ENCODE peak calls at places on chromosomes 13 and 19, in five cellular contexts. One of them, this sample, is unnamed.

GRCh38 chr13:55410398-55411330 is 1730.1 kb upstream of the PRR20A start:
- DNase-seq in CD4-positive, alpha-beta memory T cell: peak
- DNase-seq in fibroblast of the aortic adventitia: no peak
- DNase-seq in cerebellar cortex: no peak
- DNase-seq in GM04504: no peak
- DNase-seq in this sample: no peak

GRCh38 chr13:90015565-90016507 is 1331.7 kb upstream of the MIR17HG start:
- DNase-seq in CD4-positive, alpha-beta memory T cell: no peak
- DNase-seq in fibroblast of the aortic adventitia: no peak
- DNase-seq in cerebellar cortex: no peak
- DNase-seq in GM04504: no peak
- DNase-seq in this sample: no peak

GRCh38 chr19:16386619-16387240 is 62.1 kb downstream of the KLF2 start:
- DNase-seq in CD4-positive, alpha-beta memory T cell: peak
- DNase-seq in fibroblast of the aortic adventitia: peak
- DNase-seq in cerebellar cortex: peak
- DNase-seq in GM04504: no peak
- DNase-seq in this sample: peak

GRCh38 chr13:28474491-28475134 is 20.3 kb downstream of the FLT1 start:
- DNase-seq in CD4-positive, alpha-beta memory T cell: no peak
- DNase-seq in fibroblast of the aortic adventitia: peak
- DNase-seq in cerebellar cortex: no peak
- DNase-seq in GM04504: no peak
- DNase-seq in this sample: no peak

GRCh38 chr19:3248728-3249315 is 24.4 kb downstream of the CELF5 start:
- DNase-seq in CD4-positive, alpha-beta memory T cell: no peak
- DNase-seq in fibroblast of the aortic adventitia: no peak
- DNase-seq in cerebellar cortex: no peak
- DNase-seq in GM04504: no peak
- DNase-seq in this sample: no peak

GRCh38 chr13:73451120-73452029 is 392.6 kb downstream of the KLF5 start:
- DNase-seq in CD4-positive, alpha-beta memory T cell: no peak
- DNase-seq in fibroblast of the aortic adventitia: no peak
- DNase-seq in cerebellar cortex: no peak
- DNase-seq in GM04504: no peak
- DNase-seq in this sample: no peak

GRCh38 chr19:39126593-39127187 is 1.1 kb downstream of the PAK4 start:
- DNase-seq in CD4-positive, alpha-beta memory T cell: no peak
- DNase-seq in fibroblast of the aortic adventitia: peak
- DNase-seq in cerebellar cortex: no peak
- DNase-seq in GM04504: no peak
- DNase-seq in this sample: no peak

GRCh38 chr13:29676535-29676934 is 81.0 kb upstream of the SLC7A1 start:
- DNase-seq in CD4-positive, alpha-beta memory T cell: no peak
- DNase-seq in fibroblast of the aortic adventitia: peak
- DNase-seq in cerebellar cortex: no peak
- DNase-seq in GM04504: peak
- DNase-seq in this sample: no peak

GRCh38 chr13:21203132-21203531 is 26.7 kb downstream of the MRPL57 start:
- DNase-seq in CD4-positive, alpha-beta memory T cell: no peak
- DNase-seq in fibroblast of the aortic adventitia: no peak
- DNase-seq in cerebellar cortex: no peak
- DNase-seq in GM04504: no peak
- DNase-seq in this sample: no peak

GRCh38 chr19:43574424-43575155 is 737 bp downstream of the XRCC1 start:
- DNase-seq in CD4-positive, alpha-beta memory T cell: no peak
- DNase-seq in fibroblast of the aortic adventitia: no peak
- DNase-seq in cerebellar cortex: no peak
- DNase-seq in GM04504: no peak
- DNase-seq in this sample: no peak

GRCh38 chr13:108850706-108851105 is 221.3 kb downstream of the MYO16 start:
- DNase-seq in CD4-positive, alpha-beta memory T cell: no peak
- DNase-seq in fibroblast of the aortic adventitia: no peak
- DNase-seq in cerebellar cortex: no peak
- DNase-seq in GM04504: no peak
- DNase-seq in this sample: no peak

GRCh38 chr13:90835826-90836225 is 511.7 kb upstream of the MIR17HG start:
- DNase-seq in CD4-positive, alpha-beta memory T cell: no peak
- DNase-seq in fibroblast of the aortic adventitia: no peak
- DNase-seq in cerebellar cortex: no peak
- DNase-seq in GM04504: no peak
- DNase-seq in this sample: no peak

GRCh38 chr19:14575428-14575980 is 3.6 kb upstream of the NDUFB7 start:
- DNase-seq in CD4-positive, alpha-beta memory T cell: no peak
- DNase-seq in fibroblast of the aortic adventitia: no peak
- DNase-seq in cerebellar cortex: no peak
- DNase-seq in GM04504: no peak
- DNase-seq in this sample: no peak

GRCh38 chr13:99151516-99151915 is 49.1 kb upstream of the UBAC2 start:
- DNase-seq in CD4-positive, alpha-beta memory T cell: no peak
- DNase-seq in fibroblast of the aortic adventitia: peak
- DNase-seq in cerebellar cortex: no peak
- DNase-seq in GM04504: peak
- DNase-seq in this sample: no peak

GRCh38 chr13:98510156-98510509 is 66.8 kb downstream of the STK24 start:
- DNase-seq in CD4-positive, alpha-beta memory T cell: no peak
- DNase-seq in fibroblast of the aortic adventitia: no peak
- DNase-seq in cerebellar cortex: no peak
- DNase-seq in GM04504: no peak
- DNase-seq in this sample: no peak

GRCh38 chr13:43663474-43664090 is 123.2 kb downstream of the ENOX1 start:
- DNase-seq in CD4-positive, alpha-beta memory T cell: no peak
- DNase-seq in fibroblast of the aortic adventitia: peak
- DNase-seq in cerebellar cortex: no peak
- DNase-seq in GM04504: peak
- DNase-seq in this sample: no peak

GRCh38 chr19:5060591-5061339 is 91.9 kb downstream of the KDM4B start:
- DNase-seq in CD4-positive, alpha-beta memory T cell: no peak
- DNase-seq in fibroblast of the aortic adventitia: no peak
- DNase-seq in cerebellar cortex: peak
- DNase-seq in GM04504: no peak
- DNase-seq in this sample: no peak

GRCh38 chr19:48364564-48365363 is 597 bp downstream of the SYNGR4 start:
- DNase-seq in CD4-positive, alpha-beta memory T cell: no peak
- DNase-seq in fibroblast of the aortic adventitia: no peak
- DNase-seq in cerebellar cortex: no peak
- DNase-seq in GM04504: no peak
- DNase-seq in this sample: no peak

GRCh38 chr19:611506-611869 is 21.8 kb downstream of the HCN2 start:
- DNase-seq in CD4-positive, alpha-beta memory T cell: peak
- DNase-seq in fibroblast of the aortic adventitia: peak
- DNase-seq in cerebellar cortex: no peak
- DNase-seq in GM04504: peak
- DNase-seq in this sample: no peak

GRCh38 chr19:5696196-5697021 is 6.3 kb downstream of the RPL36 start:
- DNase-seq in CD4-positive, alpha-beta memory T cell: no peak
- DNase-seq in fibroblast of the aortic adventitia: no peak
- DNase-seq in cerebellar cortex: no peak
- DNase-seq in GM04504: no peak
- DNase-seq in this sample: no peak

GRCh38 chr13:111344471-111345191 is 24.2 kb downstream of the TEX29 start:
- DNase-seq in CD4-positive, alpha-beta memory T cell: no peak
- DNase-seq in fibroblast of the aortic adventitia: peak
- DNase-seq in cerebellar cortex: peak
- DNase-seq in GM04504: peak
- DNase-seq in this sample: peak

GRCh38 chr13:31431722-31432137 is 232.0 kb downstream of the B3GLCT start:
- DNase-seq in CD4-positive, alpha-beta memory T cell: peak
- DNase-seq in fibroblast of the aortic adventitia: peak
- DNase-seq in cerebellar cortex: peak
- DNase-seq in GM04504: peak
- DNase-seq in this sample: peak